ENCODE peak calls at places on chromosomes 16 and 17, in five cellular contexts. One of them, this sample, is unnamed.

GRCh38 chr17:77235370-77236080 is 94.8 kb downstream of the SEC14L1 start:
- DNase-seq in CD4-positive, alpha-beta memory T cell: no peak
- DNase-seq in left lung: no peak
- DNase-seq in CD8-positive, alpha-beta memory T cell: no peak
- DNase-seq in stomach: no peak
- DNase-seq in this sample: no peak

GRCh38 chr17:17151962-17152361 is 54.2 kb downstream of the PLD6 start:
- DNase-seq in CD4-positive, alpha-beta memory T cell: no peak
- DNase-seq in left lung: peak; percentile 85
- DNase-seq in CD8-positive, alpha-beta memory T cell: no peak
- DNase-seq in stomach: peak; percentile 76
- DNase-seq in this sample: peak; percentile 77

GRCh38 chr17:76709077-76709950 is 1.5 kb downstream of the MXRA7 start:
- DNase-seq in CD4-positive, alpha-beta memory T cell: no peak
- DNase-seq in left lung: peak; percentile 79
- DNase-seq in CD8-positive, alpha-beta memory T cell: no peak
- DNase-seq in stomach: peak; percentile 50
- DNase-seq in this sample: peak; percentile 73

GRCh38 chr17:30323895-30324319 is 9.9 kb downstream of the TMIGD1 start:
- DNase-seq in CD4-positive, alpha-beta memory T cell: peak; percentile 57
- DNase-seq in left lung: peak; percentile 53
- DNase-seq in CD8-positive, alpha-beta memory T cell: peak; percentile 55
- DNase-seq in stomach: peak; percentile 37
- DNase-seq in this sample: no peak

GRCh38 chr17:8859804-8860430 is 7.6 kb downstream of the PIK3R6 start:
- DNase-seq in CD4-positive, alpha-beta memory T cell: no peak
- DNase-seq in left lung: no peak
- DNase-seq in CD8-positive, alpha-beta memory T cell: no peak
- DNase-seq in stomach: no peak
- DNase-seq in this sample: no peak

GRCh38 chr16:27400751-27401620 is 988 bp upstream of the IL21R start:
- DNase-seq in CD4-positive, alpha-beta memory T cell: no peak
- DNase-seq in left lung: no peak
- DNase-seq in CD8-positive, alpha-beta memory T cell: no peak
- DNase-seq in stomach: no peak
- DNase-seq in this sample: no peak

GRCh38 chr17:32742686-32743538 is 134.0 kb downstream of the MYO1D start:
- DNase-seq in CD4-positive, alpha-beta memory T cell: no peak
- DNase-seq in left lung: no peak
- DNase-seq in CD8-positive, alpha-beta memory T cell: no peak
- DNase-seq in stomach: no peak
- DNase-seq in this sample: no peak

GRCh38 chr17:7403043-7403901 is 625 bp downstream of the TMEM256 start:
- DNase-seq in CD4-positive, alpha-beta memory T cell: no peak
- DNase-seq in left lung: no peak
- DNase-seq in CD8-positive, alpha-beta memory T cell: no peak
- DNase-seq in stomach: peak; percentile 33
- DNase-seq in this sample: peak; percentile 73

GRCh38 chr17:2250140-2251095 is 53.2 kb downstream of the SMG6 start:
- DNase-seq in CD4-positive, alpha-beta memory T cell: peak; percentile 38
- DNase-seq in left lung: no peak
- DNase-seq in CD8-positive, alpha-beta memory T cell: peak; percentile 68
- DNase-seq in stomach: no peak
- DNase-seq in this sample: no peak

GRCh38 chr16:800834-801488 is 427 bp upstream of the GNG13 start:
- DNase-seq in CD4-positive, alpha-beta memory T cell: no peak
- DNase-seq in left lung: no peak
- DNase-seq in CD8-positive, alpha-beta memory T cell: no peak
- DNase-seq in stomach: no peak
- DNase-seq in this sample: no peak

GRCh38 chr17:77504652-77505459 is 364.1 kb downstream of the SEC14L1 start:
- DNase-seq in CD4-positive, alpha-beta memory T cell: no peak
- DNase-seq in left lung: no peak
- DNase-seq in CD8-positive, alpha-beta memory T cell: peak; percentile 24
- DNase-seq in stomach: no peak
- DNase-seq in this sample: peak; percentile 35

GRCh38 chr17:77647531-77647930 is 311.0 kb upstream of the TNRC6C start:
- DNase-seq in CD4-positive, alpha-beta memory T cell: no peak
- DNase-seq in left lung: no peak
- DNase-seq in CD8-positive, alpha-beta memory T cell: no peak
- DNase-seq in stomach: no peak
- DNase-seq in this sample: peak; percentile 37

GRCh38 chr17:18107061-18107460 is 1.5 kb upstream of the MYO15A start:
- DNase-seq in CD4-positive, alpha-beta memory T cell: no peak
- DNase-seq in left lung: no peak
- DNase-seq in CD8-positive, alpha-beta memory T cell: no peak
- DNase-seq in stomach: no peak
- DNase-seq in this sample: no peak

GRCh38 chr17:72115789-72116520 is 4.9 kb upstream of the SOX9 start:
- DNase-seq in CD4-positive, alpha-beta memory T cell: no peak
- DNase-seq in left lung: no peak
- DNase-seq in CD8-positive, alpha-beta memory T cell: no peak
- DNase-seq in stomach: no peak
- DNase-seq in this sample: no peak

GRCh38 chr17:72118588-72119279 is 2.1 kb upstream of the SOX9 start:
- DNase-seq in CD4-positive, alpha-beta memory T cell: no peak
- DNase-seq in left lung: peak; percentile 65
- DNase-seq in CD8-positive, alpha-beta memory T cell: no peak
- DNase-seq in stomach: peak; percentile 75
- DNase-seq in this sample: no peak

GRCh38 chr17:72116692-72117469 is 3.9 kb upstream of the SOX9 start:
- DNase-seq in CD4-positive, alpha-beta memory T cell: no peak
- DNase-seq in left lung: no peak
- DNase-seq in CD8-positive, alpha-beta memory T cell: no peak
- DNase-seq in stomach: no peak
- DNase-seq in this sample: no peak

GRCh38 chr17:72117748-72118587 is 2.9 kb upstream of the SOX9 start:
- DNase-seq in CD4-positive, alpha-beta memory T cell: no peak
- DNase-seq in left lung: no peak
- DNase-seq in CD8-positive, alpha-beta memory T cell: no peak
- DNase-seq in stomach: no peak
- DNase-seq in this sample: no peak

GRCh38 chr17:72117470-72117747 is 3.4 kb upstream of the SOX9 start:
- DNase-seq in CD4-positive, alpha-beta memory T cell: no peak
- DNase-seq in left lung: no peak
- DNase-seq in CD8-positive, alpha-beta memory T cell: no peak
- DNase-seq in stomach: no peak
- DNase-seq in this sample: no peak
- H3K4me3 ChIP-seq in CD4-positive, alpha-beta memory T cell: no peak overlapping the region
- H3K4me3 ChIP-seq in left lung: peak overlapping the region; percentile 16
- H3K4me3 ChIP-seq in CD8-positive, alpha-beta memory T cell: no peak overlapping the region
- H3K4me3 ChIP-seq in stomach: peak overlapping the region; percentile 45
- H3K4me3 ChIP-seq in this sample: peak overlapping the region; percentile 41

DNA sequence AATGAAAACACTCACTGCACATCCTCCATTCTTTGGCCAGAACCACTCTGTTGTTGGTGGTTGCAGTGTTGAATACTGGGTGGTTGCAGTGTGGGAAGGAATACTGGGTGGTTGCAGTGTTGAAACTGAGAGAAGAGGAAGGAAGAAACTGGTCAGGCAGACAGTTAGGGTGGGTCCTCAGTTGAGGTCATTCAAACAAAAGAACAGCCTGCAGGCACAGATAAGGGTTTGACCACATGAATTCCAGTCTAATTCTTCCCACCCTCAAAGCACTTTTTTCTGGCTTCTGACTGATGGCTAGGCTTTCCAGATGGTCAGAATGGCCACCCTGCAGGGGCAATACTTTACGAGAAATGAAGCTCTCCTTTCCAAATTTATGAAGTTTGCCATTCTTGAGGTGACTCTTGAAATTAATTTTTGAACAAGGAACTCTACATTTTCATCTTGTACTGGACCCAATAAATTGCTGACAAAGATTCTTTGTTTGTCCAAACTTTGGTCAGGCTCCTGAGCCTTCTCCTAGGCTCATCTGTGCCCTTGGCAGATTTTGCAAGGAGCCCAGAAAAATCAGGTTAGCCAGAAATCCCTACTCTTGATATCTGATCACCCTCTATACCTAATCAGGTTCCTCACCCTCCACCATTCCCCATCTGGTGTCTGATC is 596.6 kb upstream of the CDH5 start:
- DNase-seq in CD4-positive, alpha-beta memory T cell: no peak
- DNase-seq in left lung: no peak
- DNase-seq in CD8-positive, alpha-beta memory T cell: no peak
- DNase-seq in stomach: no peak
- DNase-seq in this sample: no peak
- H3K4me1 ChIP-seq in CD4-positive, alpha-beta memory T cell: no peaks in the 10 kb centered on the region
- H3K4me1 ChIP-seq in left lung: no peaks in the 10 kb centered on the region
- H3K4me1 ChIP-seq in CD8-positive, alpha-beta memory T cell: no peaks in the 10 kb centered on the region
- H3K4me1 ChIP-seq in stomach: no peaks in the 10 kb centered on the region
- H3K4me1 ChIP-seq in this sample: no peaks in the 10 kb centered on the region

DNA sequence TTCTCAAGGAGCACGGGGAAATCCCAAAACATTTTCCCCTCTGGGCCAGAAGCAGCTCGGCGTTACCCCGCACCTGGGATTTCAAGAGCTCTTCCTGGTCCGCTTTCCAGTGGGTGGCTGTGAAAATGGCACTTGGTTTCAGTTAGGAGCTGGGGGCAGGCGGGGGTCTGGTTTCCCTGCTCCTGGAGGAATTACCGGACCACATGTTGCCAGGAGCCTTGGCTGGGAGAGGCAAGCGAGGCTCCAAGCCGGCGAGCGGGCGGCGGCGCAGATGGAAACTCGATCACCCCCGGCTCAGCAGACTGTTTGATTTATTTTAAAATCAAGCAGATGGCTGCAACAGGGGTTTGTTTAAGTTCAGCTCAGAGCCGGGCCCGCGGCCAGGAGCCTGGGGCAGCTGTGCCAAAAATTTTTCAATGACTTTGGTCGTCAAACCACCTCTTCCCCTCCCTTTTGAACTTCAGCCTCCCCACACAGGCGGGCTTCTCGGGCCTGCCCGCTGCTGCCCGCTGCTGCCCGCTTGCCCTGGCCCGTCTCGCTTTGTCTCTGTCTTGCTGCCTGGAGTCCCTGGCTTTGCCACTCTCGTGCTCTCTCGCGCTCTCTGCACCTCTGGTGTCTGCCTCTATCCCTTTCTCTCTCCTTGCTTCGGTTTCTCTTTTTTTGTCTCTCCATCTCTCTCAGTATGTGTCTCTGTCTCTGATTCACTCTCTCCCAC is 108.0 kb upstream of the CIBAR2 start:
- DNase-seq in CD4-positive, alpha-beta memory T cell: no peak
- DNase-seq in left lung: peak; percentile 67
- DNase-seq in CD8-positive, alpha-beta memory T cell: no peak
- DNase-seq in stomach: peak; percentile 84
- DNase-seq in this sample: peak; percentile 82
- H3K4me3 ChIP-seq in CD4-positive, alpha-beta memory T cell: no peak overlapping the region
- H3K4me3 ChIP-seq in left lung: no peak overlapping the region
- H3K4me3 ChIP-seq in CD8-positive, alpha-beta memory T cell: no peak overlapping the region
- H3K4me3 ChIP-seq in stomach: peak overlapping the region; percentile 25
- H3K4me3 ChIP-seq in this sample: peak overlapping the region; percentile 32

GRCh38 chr16:88774544-88775393 is 10.3 kb downstream of the PIEZO1 start:
- DNase-seq in CD4-positive, alpha-beta memory T cell: no peak
- DNase-seq in left lung: no peak
- DNase-seq in CD8-positive, alpha-beta memory T cell: no peak
- DNase-seq in stomach: no peak
- DNase-seq in this sample: no peak

GRCh38 chr16:88770459-88771293 is 14.3 kb downstream of the PIEZO1 start:
- DNase-seq in CD4-positive, alpha-beta memory T cell: no peak
- DNase-seq in left lung: peak; percentile 79
- DNase-seq in CD8-positive, alpha-beta memory T cell: no peak
- DNase-seq in stomach: peak; percentile 40
- DNase-seq in this sample: peak; percentile 90

GRCh38 chr16:88773812-88774291 is 11.2 kb downstream of the PIEZO1 start:
- DNase-seq in CD4-positive, alpha-beta memory T cell: no peak
- DNase-seq in left lung: peak; percentile 80
- DNase-seq in CD8-positive, alpha-beta memory T cell: no peak
- DNase-seq in stomach: peak; percentile 46
- DNase-seq in this sample: peak; percentile 88

GRCh38 chr16:88771294-88771772 is 13.7 kb downstream of the PIEZO1 start:
- DNase-seq in CD4-positive, alpha-beta memory T cell: no peak
- DNase-seq in left lung: no peak
- DNase-seq in CD8-positive, alpha-beta memory T cell: no peak
- DNase-seq in stomach: no peak
- DNase-seq in this sample: no peak

GRCh38 chr16:88772871-88773811 is 11.9 kb downstream of the PIEZO1 start:
- DNase-seq in CD4-positive, alpha-beta memory T cell: no peak
- DNase-seq in left lung: peak; percentile 72
- DNase-seq in CD8-positive, alpha-beta memory T cell: no peak
- DNase-seq in stomach: no peak
- DNase-seq in this sample: no peak
- H3K4me1 ChIP-seq in CD4-positive, alpha-beta memory T cell: peaks cover 66% of the 10 kb centered on the region
- H3K4me1 ChIP-seq in left lung: peaks cover 51% of the 10 kb centered on the region
- H3K4me1 ChIP-seq in CD8-positive, alpha-beta memory T cell: peaks cover 38% of the 10 kb centered on the region
- H3K4me1 ChIP-seq in stomach: peaks cover 69% of the 10 kb centered on the region
- H3K4me1 ChIP-seq in this sample: peaks cover 72% of the 10 kb centered on the region

GRCh38 chr17:82366749-82367148 is 4.8 kb upstream of the UTS2R start:
- DNase-seq in CD4-positive, alpha-beta memory T cell: no peak
- DNase-seq in left lung: no peak
- DNase-seq in CD8-positive, alpha-beta memory T cell: no peak
- DNase-seq in stomach: no peak
- DNase-seq in this sample: no peak
- H3K4me3 ChIP-seq in CD4-positive, alpha-beta memory T cell: no peak overlapping the region
- H3K4me3 ChIP-seq in left lung: no peak overlapping the region
- H3K4me3 ChIP-seq in CD8-positive, alpha-beta memory T cell: no peak overlapping the region
- H3K4me3 ChIP-seq in stomach: no peak overlapping the region
- H3K4me3 ChIP-seq in this sample: no peak overlapping the region

GRCh38 chr16:11914210-11914758 is 1.5 kb downstream of the GSPT1 start:
- DNase-seq in CD4-positive, alpha-beta memory T cell: peak; percentile 58
- DNase-seq in left lung: no peak
- DNase-seq in CD8-positive, alpha-beta memory T cell: no peak
- DNase-seq in stomach: no peak
- DNase-seq in this sample: no peak
- H3K4me1 ChIP-seq in CD4-positive, alpha-beta memory T cell: peaks cover 50% of the 10 kb centered on the region
- H3K4me1 ChIP-seq in left lung: peaks cover 15% of the 10 kb centered on the region
- H3K4me1 ChIP-seq in CD8-positive, alpha-beta memory T cell: peaks cover 43% of the 10 kb centered on the region
- H3K4me1 ChIP-seq in stomach: peaks cover 45% of the 10 kb centered on the region
- H3K4me1 ChIP-seq in this sample: peaks cover 39% of the 10 kb centered on the region

DNA sequence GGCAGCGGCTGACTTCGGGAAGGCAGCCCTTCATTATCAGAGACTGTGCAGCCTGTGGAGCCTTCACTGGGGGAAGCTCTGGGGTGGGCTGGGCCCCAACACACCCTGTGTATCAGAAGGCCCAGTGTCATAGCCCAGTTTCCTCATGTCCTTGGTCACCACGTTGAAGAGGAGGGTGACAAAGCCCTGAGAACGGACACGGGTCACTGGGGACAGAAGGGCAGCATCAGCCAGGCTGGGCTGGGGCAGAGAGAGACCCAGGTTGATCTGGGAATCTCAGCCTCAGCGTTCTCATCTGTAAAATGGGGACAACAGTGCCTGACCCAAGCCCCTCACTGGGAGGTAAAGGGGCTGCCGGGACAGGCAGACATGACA is 19.3 kb downstream of the B9D1 start:
- DNase-seq in CD4-positive, alpha-beta memory T cell: no peak
- DNase-seq in left lung: no peak
- DNase-seq in CD8-positive, alpha-beta memory T cell: no peak
- DNase-seq in stomach: no peak
- DNase-seq in this sample: no peak
- H3K4me3 ChIP-seq in CD4-positive, alpha-beta memory T cell: no peak overlapping the region
- H3K4me3 ChIP-seq in left lung: no peak overlapping the region
- H3K4me3 ChIP-seq in CD8-positive, alpha-beta memory T cell: no peak overlapping the region
- H3K4me3 ChIP-seq in stomach: no peak overlapping the region
- H3K4me3 ChIP-seq in this sample: no peak overlapping the region

This sample was measured in upper lobe of right lung.